ENCODE peak calls at places on chromosomes 12 and 14, in five cellular contexts. A, W, Q, O and C are unnamed samples.

GRCh38 chr12:108772247-108772646 is 40.9 kb upstream of the CORO1C start:
- DNase-seq in A (no peak), W (no peak), Q (no peak), O (no peak), C (no peak)

GRCh38 chr12:11771356-11771755 is 121.9 kb downstream of the ETV6 start:
- DNase-seq in A (no peak), W (no peak), Q (no peak), O (peak; percentile 52), C (peak; percentile 58)

GRCh38 chr12:94818970-94819369 is 168.6 kb upstream of the TMCC3 start:
- DNase-seq in A (no peak), W (no peak), Q (no peak), O (no peak), C (no peak)

GRCh38 chr12:56593909-56594621 is 36.1 kb downstream of the BAZ2A start:
- DNase-seq in A (no peak), W (peak; percentile 35), Q (peak; percentile 53), O (peak; percentile 75), C (peak; percentile 61)

GRCh38 chr12:113069751-113070116 is 13.2 kb downstream of the DTX1 start:
- DNase-seq in A (no peak), W (no peak), Q (no peak), O (no peak), C (no peak)

GRCh38 chr12:94020335-94020734 is 128.0 kb upstream of the PLXNC1 start:
- DNase-seq in A (no peak), W (no peak), Q (no peak), O (no peak), C (no peak)

GRCh38 chr12:1837541-1838206 is 17.3 kb downstream of the LRTM2 start:
- DNase-seq in A (peak; percentile 60), W (peak; percentile 90), Q (no peak), O (peak; percentile 28), C (no peak)

GRCh38 chr12:129675947-129676346 is 227.9 kb downstream of the TMEM132D start:
- DNase-seq in A (no peak), W (no peak), Q (no peak), O (no peak), C (no peak)

GRCh38 chr14:24013654-24014514 is 25.2 kb downstream of the DHRS4L2 start:
- DNase-seq in A (no peak), W (peak; percentile 92), Q (peak; percentile 47), O (peak; percentile 77), C (peak; percentile 10)

GRCh38 chr12:27573972-27574371 is 50.0 kb downstream of the PPFIBP1 start:
- DNase-seq in A (no peak), W (no peak), Q (peak; percentile 85), O (peak; percentile 23), C (peak; percentile 88)

GRCh38 chr12:119817944-119818343 is 59.2 kb downstream of the CIT start:
- DNase-seq in A (no peak), W (no peak), Q (no peak), O (no peak), C (no peak)

DNA sequence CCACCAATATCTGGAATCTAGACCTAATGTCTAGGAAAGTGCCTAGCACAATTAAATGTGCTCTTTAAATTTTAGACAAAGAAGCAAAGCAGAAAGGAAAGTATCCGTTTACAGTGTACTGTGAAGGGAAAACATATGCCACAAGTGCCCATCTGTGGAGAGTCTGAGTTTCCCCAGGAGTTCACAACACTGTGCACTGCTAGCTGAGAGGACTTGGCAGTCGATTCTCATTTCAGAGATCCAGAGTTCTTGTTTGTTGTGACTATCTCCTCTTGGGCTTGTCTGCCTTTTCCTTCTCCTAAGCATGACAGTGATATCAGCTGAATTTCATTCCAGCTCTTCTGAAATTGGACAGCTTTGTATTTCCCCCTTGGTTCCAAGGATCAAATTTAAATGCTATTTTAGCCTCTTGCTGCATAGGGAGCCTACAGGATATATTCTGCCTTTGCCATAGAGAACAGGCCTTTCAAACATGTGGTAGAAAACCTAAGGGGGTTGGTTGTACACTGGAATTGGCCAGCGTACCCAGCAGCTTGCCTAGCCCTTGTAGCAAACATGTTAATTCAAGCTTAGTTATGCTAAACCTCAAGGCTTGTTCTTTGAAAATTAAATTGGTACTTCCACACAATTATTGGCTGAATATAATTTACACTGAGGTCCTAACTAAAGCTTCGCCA is 259.1 kb upstream of the NOVA1 start:
- DNase-seq in A (no peak), W (no peak), Q (no peak), O (no peak), C (no peak)
- H3K4me3 ChIP-seq in A (no peak overlapping the region), W (no peak overlapping the region), Q (no peak overlapping the region), O (no peak overlapping the region), C (no peak overlapping the region)

DNA sequence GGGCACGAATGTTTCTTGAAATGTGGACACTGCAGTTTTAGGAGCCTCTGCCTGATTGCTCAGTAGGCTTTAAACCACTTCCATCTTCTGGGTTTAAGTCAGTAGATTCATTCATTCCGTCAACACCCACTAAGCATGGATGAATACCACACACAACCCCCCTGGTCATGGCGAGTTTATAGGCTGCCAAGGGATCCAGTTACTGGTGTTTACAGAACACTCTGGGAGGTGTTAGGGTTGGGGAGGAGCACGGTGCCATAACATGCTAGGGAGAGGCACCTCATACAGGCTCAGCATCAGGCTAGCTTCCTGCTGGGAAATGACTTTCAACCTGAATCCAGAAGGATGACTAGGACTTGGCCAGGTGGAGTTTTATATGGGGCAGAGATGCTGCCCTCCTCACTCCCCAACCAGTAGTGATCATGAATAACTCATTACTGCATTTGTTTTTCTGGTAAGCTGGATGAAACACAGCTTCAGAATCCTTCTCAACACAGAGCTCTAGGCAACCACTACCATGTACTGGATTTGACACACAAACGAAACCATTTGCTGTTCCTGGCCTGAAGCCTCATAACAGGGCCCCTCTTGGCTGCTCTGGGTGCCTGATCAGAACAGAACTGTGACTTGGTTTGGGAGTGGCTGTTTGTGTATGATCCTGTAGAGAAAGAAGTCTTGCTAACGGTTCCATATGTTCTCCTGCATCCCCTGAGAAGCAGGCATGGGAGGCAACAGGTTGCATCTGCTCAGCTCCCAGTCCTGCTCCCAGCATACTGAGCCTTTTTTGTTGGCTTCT is 47.9 kb downstream of the FBXW8 start:
- DNase-seq in A (no peak), W (no peak), Q (no peak), O (no peak), C (no peak)
- H3K4me3 ChIP-seq in A (no peak overlapping the region), W (no peak overlapping the region), Q (no peak overlapping the region), O (no peak overlapping the region), C (no peak overlapping the region)

GRCh38 chr12:124477109-124477915 is 90.1 kb downstream of the NCOR2 start:
- DNase-seq in A (no peak), W (no peak), Q (no peak), O (no peak), C (peak; percentile 87)
- H3K4me3 ChIP-seq in A (no peak overlapping the region), W (no peak overlapping the region), Q (no peak overlapping the region), O (no peak overlapping the region), C (no peak overlapping the region)

DNA sequence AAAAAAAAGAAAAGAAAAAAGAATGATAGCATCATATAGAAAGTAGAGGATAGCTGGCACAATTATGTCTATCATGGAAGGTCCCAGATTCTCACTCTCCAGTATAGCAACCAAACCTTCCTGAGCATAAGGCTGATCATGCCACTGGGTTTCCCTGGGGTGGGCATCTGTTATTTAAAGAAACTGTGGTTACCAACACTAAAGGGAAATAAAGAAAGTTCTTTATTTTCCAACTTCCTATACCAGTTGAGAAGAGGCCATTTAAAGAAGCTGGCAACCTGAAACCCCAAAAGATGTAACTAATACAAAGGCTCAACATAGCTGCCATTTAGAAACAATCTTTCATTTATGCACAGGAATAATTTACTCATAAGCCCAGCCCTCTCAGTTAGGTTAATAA is 3.1 kb downstream of the BCAT1 start:
- DNase-seq in A (no peak), W (no peak), Q (no peak), O (no peak), C (no peak)
- H3K4me3 ChIP-seq in A (no peak overlapping the region), W (no peak overlapping the region), Q (no peak overlapping the region), O (no peak overlapping the region), C (no peak overlapping the region)